ENCODE peak calls at places on chromosome 4, in six cellular contexts. One of them, this sample, is unnamed.

GRCh38 chr4:133775881-133776280 is 425.7 kb downstream of the PABPC4L start:
- DNase-seq in thyroid gland: no peak
- DNase-seq in suprapubic skin: no peak
- DNase-seq in adrenal gland: no peak
- DNase-seq in IMR-90: peak
- DNase-seq in HCT116: no peak
- DNase-seq in this sample: no peak

GRCh38 chr4:17502764-17503163 is 9.1 kb downstream of the QDPR start:
- DNase-seq in thyroid gland: no peak
- DNase-seq in suprapubic skin: no peak
- DNase-seq in IMR-90: peak
- DNase-seq in HCT116: no peak
- DNase-seq in adrenal gland: no peak
- DNase-seq in this sample: no peak

GRCh38 chr4:89009653-89010369 is 47.2 kb downstream of the FAM13A start:
- DNase-seq in suprapubic skin: no peak
- DNase-seq in IMR-90: no peak
- DNase-seq in thyroid gland: no peak
- DNase-seq in adrenal gland: no peak
- DNase-seq in HCT116: no peak
- DNase-seq in this sample: no peak

GRCh38 chr4:152585036-152585439 is 49.1 kb upstream of the FBXW7 start:
- DNase-seq in suprapubic skin: no peak
- DNase-seq in IMR-90: peak
- DNase-seq in thyroid gland: peak
- DNase-seq in adrenal gland: no peak
- DNase-seq in HCT116: no peak
- DNase-seq in this sample: no peak

GRCh38 chr4:174209296-174209695 is 74.2 kb downstream of the FBXO8 start:
- DNase-seq in adrenal gland: no peak
- DNase-seq in IMR-90: peak
- DNase-seq in thyroid gland: no peak
- DNase-seq in HCT116: no peak
- DNase-seq in suprapubic skin: no peak
- DNase-seq in this sample: no peak

GRCh38 chr4:155590751-155591150 is 75.9 kb upstream of the GUCY1A1 start:
- DNase-seq in thyroid gland: no peak
- DNase-seq in adrenal gland: no peak
- DNase-seq in suprapubic skin: no peak
- DNase-seq in HCT116: no peak
- DNase-seq in IMR-90: no peak
- DNase-seq in this sample: no peak

GRCh38 chr4:185504098-185505047 is 30.9 kb downstream of the PDLIM3 start:
- DNase-seq in adrenal gland: peak
- DNase-seq in IMR-90: peak
- DNase-seq in suprapubic skin: no peak
- DNase-seq in thyroid gland: peak
- DNase-seq in HCT116: peak
- DNase-seq in this sample: peak

GRCh38 chr4:179755322-179755721 is 2313.1 kb upstream of the AGA start:
- DNase-seq in adrenal gland: no peak
- DNase-seq in suprapubic skin: no peak
- DNase-seq in thyroid gland: no peak
- DNase-seq in HCT116: no peak
- DNase-seq in IMR-90: no peak
- DNase-seq in this sample: no peak

GRCh38 chr4:117400039-117400835 is 314.9 kb upstream of the TRAM1L1 start:
- DNase-seq in adrenal gland: no peak
- DNase-seq in HCT116: peak
- DNase-seq in suprapubic skin: no peak
- DNase-seq in IMR-90: peak
- DNase-seq in thyroid gland: no peak
- DNase-seq in this sample: no peak

GRCh38 chr4:1258457-1258856 is 9.5 kb upstream of the CTBP1 start:
- DNase-seq in adrenal gland: no peak
- DNase-seq in suprapubic skin: no peak
- DNase-seq in thyroid gland: no peak
- DNase-seq in IMR-90: no peak
- DNase-seq in HCT116: no peak
- DNase-seq in this sample: no peak
- TF ChIP-seq CTCF in adrenal gland: no peak
- TF ChIP-seq CTCF in suprapubic skin: no peak
- TF ChIP-seq CTCF in thyroid gland: no peak
- TF ChIP-seq CTCF in IMR-90: no peak
- TF ChIP-seq CTCF in HCT116: peak
- TF ChIP-seq CTCF in this sample: no peak

GRCh38 chr4:76188557-76188956 is 25.1 kb downstream of the SCARB2 start:
- DNase-seq in IMR-90: no peak
- DNase-seq in adrenal gland: no peak
- DNase-seq in thyroid gland: no peak
- DNase-seq in suprapubic skin: no peak
- DNase-seq in HCT116: no peak
- DNase-seq in this sample: no peak
- H3K27ac ChIP-seq in IMR-90: peak
- H3K27ac ChIP-seq in adrenal gland: no peak
- H3K27ac ChIP-seq in thyroid gland: no peak
- H3K27ac ChIP-seq in suprapubic skin: no peak
- H3K27ac ChIP-seq in HCT116: no peak
- H3K27ac ChIP-seq in this sample: peak

GRCh38 chr4:37826282-37827029 is at the start of gene PGM2:
- DNase-seq in adrenal gland: peak
- DNase-seq in suprapubic skin: peak
- DNase-seq in HCT116: peak
- DNase-seq in thyroid gland: peak
- DNase-seq in IMR-90: peak
- DNase-seq in this sample: peak
- TF ChIP-seq POLR2A in adrenal gland: peak
- TF ChIP-seq POLR2A in suprapubic skin: peak
- TF ChIP-seq POLR2A in HCT116: peak
- TF ChIP-seq POLR2A in thyroid gland: no peak
- TF ChIP-seq POLR2A in IMR-90: peak
- TF ChIP-seq POLR2A in this sample: peak

DNA sequence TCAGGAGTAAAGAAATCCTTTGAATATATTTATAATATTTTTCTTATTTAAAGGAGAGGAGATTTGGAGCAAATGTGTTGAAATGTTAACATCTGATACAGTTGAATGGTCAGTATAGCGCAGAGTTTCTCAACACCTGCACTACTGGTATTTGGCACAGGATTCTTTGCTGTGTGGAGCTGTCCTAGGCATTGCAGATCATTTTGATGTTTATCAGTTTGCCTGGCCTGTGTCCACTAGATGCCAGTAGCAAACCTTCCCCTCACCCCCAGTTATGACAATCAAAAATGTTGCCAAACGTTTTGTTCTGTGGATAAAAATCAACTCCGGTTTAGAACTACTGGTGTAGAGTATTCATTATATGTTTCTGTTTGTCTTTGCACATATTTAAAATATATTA is 765.3 kb upstream of the SLIT2 start:
- DNase-seq in HCT116: no peak
- DNase-seq in thyroid gland: peak
- DNase-seq in IMR-90: no peak
- DNase-seq in adrenal gland: no peak
- DNase-seq in suprapubic skin: no peak
- DNase-seq in this sample: no peak
- TF ChIP-seq CTCF in HCT116: peak
- TF ChIP-seq CTCF in thyroid gland: no peak
- TF ChIP-seq CTCF in IMR-90: peak
- TF ChIP-seq CTCF in adrenal gland: no peak
- TF ChIP-seq CTCF in suprapubic skin: no peak
- TF ChIP-seq CTCF in this sample: no peak

DNA sequence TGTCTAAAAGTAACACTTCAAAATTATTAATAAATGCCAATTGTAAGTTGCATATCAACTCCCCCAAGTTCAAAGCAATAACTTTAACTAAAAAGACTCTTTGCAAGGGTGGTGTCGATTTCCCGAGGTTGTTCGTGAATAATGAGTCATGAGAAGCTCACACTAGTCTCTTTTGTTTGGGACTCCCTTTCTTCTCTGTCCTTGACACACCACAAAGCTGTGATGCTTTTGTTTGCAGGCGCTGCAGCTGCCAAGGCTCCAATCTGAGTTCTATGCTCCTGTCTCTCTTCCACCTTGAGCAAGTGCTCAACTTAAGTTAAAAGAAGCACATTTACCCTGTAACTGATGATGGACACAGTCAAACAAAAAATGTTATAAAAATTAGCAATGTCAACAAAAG is 65.9 kb downstream of the FAT1 start:
- DNase-seq in adrenal gland: no peak
- DNase-seq in thyroid gland: no peak
- DNase-seq in HCT116: peak
- DNase-seq in IMR-90: peak
- DNase-seq in suprapubic skin: no peak
- DNase-seq in this sample: peak
- H3K27ac ChIP-seq in adrenal gland: no peak
- H3K27ac ChIP-seq in thyroid gland: no peak
- H3K27ac ChIP-seq in HCT116: no peak
- H3K27ac ChIP-seq in IMR-90: peak
- H3K27ac ChIP-seq in suprapubic skin: no peak
- H3K27ac ChIP-seq in this sample: peak

DNA sequence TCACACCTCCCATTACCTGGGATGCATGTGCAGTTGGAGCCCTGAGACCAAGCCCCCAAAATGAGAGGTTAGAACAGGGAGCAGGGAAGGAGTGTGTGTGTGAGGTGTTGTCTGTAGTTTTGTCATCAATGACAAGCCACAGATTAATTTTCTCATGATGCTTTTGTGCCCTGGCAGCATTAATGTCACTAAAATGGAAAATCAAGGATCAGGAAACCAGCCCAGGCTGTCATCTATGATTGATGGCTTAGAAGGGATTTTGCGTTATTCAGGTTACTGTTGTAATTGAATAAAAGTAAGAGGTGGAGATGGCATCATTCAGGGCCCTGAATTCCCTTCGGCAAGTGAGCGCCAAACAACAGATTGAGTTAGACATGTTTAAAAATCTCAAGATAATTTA is 130.5 kb upstream of the C1QTNF7 start:
- DNase-seq in thyroid gland: no peak
- DNase-seq in adrenal gland: no peak
- DNase-seq in IMR-90: no peak
- DNase-seq in suprapubic skin: no peak
- DNase-seq in HCT116: no peak
- DNase-seq in this sample: no peak
- TF ChIP-seq POLR2A in thyroid gland: no peak
- TF ChIP-seq POLR2A in adrenal gland: no peak
- TF ChIP-seq POLR2A in IMR-90: no peak
- TF ChIP-seq POLR2A in suprapubic skin: no peak
- TF ChIP-seq POLR2A in HCT116: no peak
- TF ChIP-seq POLR2A in this sample: no peak

DNA sequence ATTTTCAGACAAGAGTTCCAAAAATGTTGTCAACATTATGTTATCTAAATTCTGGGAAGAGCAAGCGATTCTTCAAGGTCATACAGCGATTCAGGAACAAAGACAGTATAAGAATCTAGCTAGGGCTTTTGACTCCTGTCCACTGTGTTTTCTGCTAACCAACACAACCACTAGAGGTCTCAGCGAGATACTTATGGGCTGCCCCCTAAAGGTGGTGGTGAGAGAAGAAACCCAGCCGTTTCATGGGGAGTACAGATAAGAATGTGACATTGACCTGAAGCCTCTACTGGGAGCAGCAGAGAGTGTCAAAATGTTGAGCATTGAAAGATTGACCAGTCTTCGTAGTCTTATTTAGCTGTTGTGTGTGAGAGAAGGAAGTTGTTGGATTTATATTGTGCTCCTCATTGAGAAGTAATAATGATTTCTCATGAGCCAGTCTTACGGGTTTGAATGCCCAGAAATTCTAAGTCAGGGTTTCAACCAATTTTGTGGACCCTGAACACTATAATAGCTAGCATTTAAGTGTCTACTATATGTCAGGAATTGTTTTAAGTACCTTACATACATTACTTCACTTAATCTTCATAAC is 168.3 kb downstream of the SPRY1 start:
- DNase-seq in suprapubic skin: no peak
- DNase-seq in adrenal gland: peak
- DNase-seq in HCT116: peak
- DNase-seq in thyroid gland: peak
- DNase-seq in IMR-90: peak
- DNase-seq in this sample: peak
- TF ChIP-seq CTCF in suprapubic skin: peak
- TF ChIP-seq CTCF in adrenal gland: peak
- TF ChIP-seq CTCF in HCT116: peak
- TF ChIP-seq CTCF in thyroid gland: peak
- TF ChIP-seq CTCF in IMR-90: peak
- TF ChIP-seq CTCF in this sample: peak

This sample was measured in testis.